ENCODE peak calls at places on chromosomes 11 and 22, in eight cellular contexts. M is stomach; V is sigmoid colon; N is H1; B is CD8-positive, alpha-beta T cell; Q is suprapubic skin; J is Peyer's patch; Y is CD4-positive, alpha-beta memory T cell. L is an unnamed sample.
A peak's percentile ranks its signal among the peaks of the same experiment; 100 is the strongest.

GRCh38 chr11:115503083-115503885 is 931 bp downstream of the CADM1 start:
- DNase-seq in Y (peak; percentile 16), Q (peak; percentile 79), N (peak; percentile 77), V (peak; percentile 81), J (no peak), M (peak; percentile 69), B (peak; percentile 9), L (peak; percentile 72)

GRCh38 chr11:44600739-44601416 is 35.4 kb downstream of the CD82 start:
- DNase-seq in V (no peak), J (peak; percentile 76), Q (no peak), B (no peak), N (no peak), Y (no peak), M (no peak), L (no peak)

GRCh38 chr22:50473855-50474671 is 772 bp downstream of the SBF1 start:
- DNase-seq in B (no peak), V (peak; percentile 65), J (no peak), M (peak; percentile 49), N (no peak), Y (peak; percentile 16), Q (no peak), L (peak; percentile 57)

GRCh38 chr11:133978816-133979215 is 22.0 kb upstream of the IGSF9B start:
- DNase-seq in V (no peak), M (no peak), J (no peak), B (no peak), Q (no peak), N (no peak), Y (no peak), L (no peak)

GRCh38 chr11:117907276-117908110 is 21.7 kb downstream of the TMPRSS13 start:
- DNase-seq in Y (peak; percentile 40), J (peak; percentile 52), N (peak; percentile 92), V (peak; percentile 92), Q (peak; percentile 89), M (peak; percentile 68), B (no peak), L (peak; percentile 95)

GRCh38 chr11:17075506-17075905 is 2.0 kb downstream of the RPS13 start:
- DNase-seq in J (no peak), B (no peak), Q (no peak), N (no peak), Y (no peak), M (no peak), V (no peak), L (no peak)

GRCh38 chr11:68025047-68025446 is 5.4 kb upstream of the NDUFS8 start:
- DNase-seq in Y (no peak), Q (no peak), N (no peak), V (no peak), J (no peak), M (no peak), B (no peak), L (no peak)

GRCh38 chr11:84865791-84866535 is 761.2 kb downstream of the DLG2 start:
- DNase-seq in J (no peak), N (no peak), Q (no peak), B (no peak), M (no peak), V (no peak), Y (no peak), L (no peak)

DNA sequence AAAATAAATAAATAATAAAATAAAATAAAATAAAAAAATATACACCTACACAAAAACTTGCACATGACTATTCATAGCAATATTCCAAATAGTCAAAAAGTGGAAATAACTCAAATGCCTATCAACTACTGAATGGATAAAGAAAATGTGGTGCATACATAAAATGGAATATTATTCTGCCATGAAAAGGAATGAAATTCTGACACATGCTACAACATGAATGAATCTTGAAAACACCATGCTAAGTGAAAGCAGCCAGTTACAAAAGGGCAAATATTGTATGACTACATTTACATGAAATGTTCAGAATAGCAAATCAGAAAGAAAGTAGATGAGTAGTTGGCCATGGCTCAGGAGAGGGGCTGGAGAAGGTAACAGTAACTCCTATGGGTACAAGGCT is 46.3 kb downstream of the MICAL3 start:
- DNase-seq in B (no peak), Q (no peak), V (no peak), N (no peak), Y (no peak), M (no peak), J (no peak), L (no peak)
- H3K4me1 ChIP-seq in B (peaks cover 19% of the 10 kb centered on the region), Q (peaks cover 17% of the 10 kb centered on the region), V (peaks cover 45% of the 10 kb centered on the region), N (peaks cover 15% of the 10 kb centered on the region), Y (peaks cover 31% of the 10 kb centered on the region), M (peaks cover 64% of the 10 kb centered on the region), J (no peaks in the 10 kb centered on the region), L (peaks cover 26% of the 10 kb centered on the region)

GRCh38 chr11:61896665-61897386 is 5.5 kb upstream of the FADS3 start:
- DNase-seq in J (no peak), N (no peak), V (no peak), M (no peak), Q (no peak), B (no peak), Y (no peak), L (no peak)

GRCh38 chr11:61899146-61899841 is 7.9 kb upstream of the FADS3 start:
- DNase-seq in Q (peak; percentile 90), N (peak; percentile 100), B (peak; percentile 90), M (peak; percentile 87), V (peak; percentile 91), Y (peak; percentile 90), J (peak; percentile 92), L (peak; percentile 91)

GRCh38 chr11:61895718-61896059 is 4.3 kb upstream of the FADS3 start:
- DNase-seq in N (no peak), V (no peak), B (no peak), J (no peak), Q (no peak), M (no peak), Y (no peak), L (no peak)

GRCh38 chr11:61898247-61898582 is 6.9 kb upstream of the FADS3 start:
- DNase-seq in B (no peak), Y (no peak), J (no peak), V (no peak), Q (no peak), N (no peak), M (no peak), L (no peak)

DNA sequence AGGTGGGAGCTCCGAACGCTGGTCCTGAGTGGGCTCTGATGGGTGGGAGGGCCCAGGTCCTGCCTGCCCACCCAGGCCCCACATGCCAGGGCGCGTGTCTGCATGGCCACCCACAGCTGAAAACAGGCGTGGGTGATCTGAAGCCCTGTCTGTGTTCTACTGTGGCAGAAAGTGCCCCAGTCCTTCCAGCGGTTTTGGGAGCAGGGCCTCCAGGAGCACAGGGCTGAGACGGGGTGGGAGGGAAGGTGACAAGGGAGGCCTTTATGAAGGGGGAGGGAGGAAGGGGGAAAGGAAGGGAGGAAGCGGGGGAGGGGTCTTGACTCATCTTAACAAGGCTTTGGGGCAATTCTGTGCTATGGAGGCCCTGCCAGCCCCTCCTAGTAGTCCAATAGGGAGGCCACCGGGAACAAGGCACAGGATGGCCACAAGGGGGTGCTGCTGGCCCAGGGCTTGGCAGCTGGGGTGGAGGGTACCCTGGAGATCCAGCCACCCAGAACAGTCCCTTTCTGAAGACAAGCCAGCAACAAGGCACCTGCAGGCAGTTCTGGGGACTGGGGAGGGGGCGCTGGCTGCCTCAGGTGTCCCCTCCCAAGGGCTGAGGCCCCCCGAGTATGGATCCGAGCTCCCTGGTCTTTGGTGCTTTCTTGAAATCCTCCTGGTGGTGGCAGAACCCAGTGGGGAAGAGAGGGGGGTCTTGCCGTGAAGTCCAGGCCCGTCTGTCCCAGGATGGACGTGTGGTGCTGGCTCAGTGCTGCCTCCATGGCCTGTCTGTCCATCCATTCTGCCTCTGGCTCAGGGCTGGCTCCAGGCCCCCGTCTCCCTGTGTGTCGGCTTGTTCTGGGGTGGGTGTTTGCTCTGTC is 6.3 kb upstream of the FADS3 start:
- DNase-seq in M (peak; percentile 79), V (peak; percentile 90), Y (peak; percentile 69), Q (no peak), B (peak; percentile 65), N (peak; percentile 98), J (peak; percentile 66), L (peak; percentile 78)
- H3K4me3 ChIP-seq in M (no peak overlapping the region), V (no peak overlapping the region), Y (no peak overlapping the region), Q (no peak overlapping the region), B (no peak overlapping the region), N (no peak overlapping the region), J (no peak overlapping the region), L (no peak overlapping the region)

GRCh38 chr22:47100019-47100418 is 337.6 kb downstream of the TBC1D22A start:
- DNase-seq in N (no peak), V (no peak), Q (no peak), J (no peak), M (no peak), B (no peak), Y (no peak), L (peak; percentile 38)

GRCh38 chr22:47102648-47103047 is 340.2 kb downstream of the TBC1D22A start:
- DNase-seq in V (no peak), Q (peak; percentile 18), N (peak; percentile 46), M (no peak), B (no peak), J (no peak), Y (no peak), L (no peak)

GRCh38 chr22:47100646-47101045 is 338.2 kb downstream of the TBC1D22A start:
- DNase-seq in Q (no peak), N (no peak), M (no peak), Y (no peak), J (no peak), B (no peak), V (no peak), L (no peak)

GRCh38 chr22:47101321-47101885 is 339.0 kb downstream of the TBC1D22A start:
- DNase-seq in M (peak; percentile 21), B (no peak), Q (peak; percentile 67), V (no peak), N (no peak), J (no peak), Y (no peak), L (no peak)

DNA sequence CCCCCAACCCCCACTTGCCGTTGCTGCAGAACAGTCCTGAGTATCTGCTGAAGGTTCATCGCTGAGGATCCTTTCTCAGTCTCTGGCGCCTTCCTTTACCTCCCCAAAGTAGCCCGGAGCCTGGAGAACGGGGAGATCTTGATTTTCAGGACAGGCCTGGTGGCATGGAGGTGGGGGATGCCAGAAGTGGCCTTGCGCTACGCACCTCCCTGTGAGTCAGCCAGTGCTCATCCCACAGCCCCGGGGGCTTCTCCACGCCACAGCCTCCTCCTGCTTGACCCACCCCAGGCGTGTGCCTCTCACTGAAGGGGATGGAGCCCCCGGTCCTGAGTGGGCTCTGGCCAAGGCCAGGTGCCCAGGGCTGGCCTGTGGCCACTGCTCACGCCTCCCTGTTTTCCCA is 339.6 kb downstream of the TBC1D22A start:
- DNase-seq in J (no peak), N (no peak), M (no peak), Y (no peak), B (no peak), V (no peak), Q (peak; percentile 63), L (no peak)
- H3K4me1 ChIP-seq in J (no peaks in the 10 kb centered on the region), N (peaks cover 22% of the 10 kb centered on the region), M (peaks cover 8% of the 10 kb centered on the region), Y (no peaks in the 10 kb centered on the region), B (no peaks in the 10 kb centered on the region), V (no peaks in the 10 kb centered on the region), Q (no peaks in the 10 kb centered on the region), L (no peaks in the 10 kb centered on the region)

DNA sequence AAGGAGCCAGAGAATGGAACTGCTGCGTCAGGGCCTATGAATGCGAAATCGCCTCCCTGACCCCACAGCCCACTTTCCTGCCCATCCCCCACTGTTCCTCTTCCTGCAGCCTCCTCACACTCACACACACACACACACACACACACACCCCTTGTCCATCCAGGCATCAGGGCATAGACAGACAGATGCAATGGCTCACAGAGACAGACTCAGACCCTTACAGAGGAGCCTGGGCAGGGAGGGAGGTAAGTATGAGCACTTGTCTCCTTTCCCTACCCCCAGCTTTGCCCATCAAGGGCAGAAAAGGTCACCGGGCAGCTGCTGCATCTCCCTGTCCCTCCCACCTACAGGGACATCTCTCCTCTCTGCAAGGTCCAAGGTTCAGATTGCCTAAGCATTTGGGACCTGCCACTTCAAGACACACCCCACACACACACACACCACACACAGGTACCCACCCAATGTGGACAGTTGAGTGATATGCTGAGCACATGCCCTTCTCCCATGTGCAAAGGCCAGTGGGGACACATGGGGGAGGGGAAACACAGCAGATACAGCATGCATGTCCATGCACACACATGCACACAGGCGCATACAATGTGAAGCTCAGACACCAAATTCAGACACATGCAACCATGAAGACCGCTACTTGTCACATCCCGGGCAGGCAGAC is 2.0 kb upstream of the NRXN2 start:
- DNase-seq in N (no peak), M (no peak), J (no peak), V (no peak), Q (no peak), B (no peak), Y (no peak), L (no peak)
- H3K4me3 ChIP-seq in N (no peak overlapping the region), M (no peak overlapping the region), J (no peak overlapping the region), V (no peak overlapping the region), Q (no peak overlapping the region), B (no peak overlapping the region), Y (no peak overlapping the region), L (no peak overlapping the region)

L was measured in adrenal gland.